ENCODE peak calls at places on chromosome 13, in four cellular contexts. One of them, this sample, is unnamed.
A peak's percentile ranks its signal among the peaks of the same experiment; 100 is the strongest.

GRCh38 chr13:28047784-28048388 is 52.5 kb downstream of the FLT3 start:
- DNase-seq in NCI-H1694: no peak
- DNase-seq in activated CD4-positive, alpha-beta T cell treated with anti-CD3 and anti-CD28 coated beads, Interleukin-2, amount 50 U/mL, for 24 hours: no peak
- DNase-seq in GF-D8: no peak
- DNase-seq in this sample: peak; percentile 77

GRCh38 chr13:75505327-75505726 is 23.4 kb upstream of the TBC1D4 start:
- DNase-seq in GF-D8: peak; percentile 99
- DNase-seq in NCI-H1694: no peak
- DNase-seq in activated CD4-positive, alpha-beta T cell treated with anti-CD3 and anti-CD28 coated beads, Interleukin-2, amount 50 U/mL, for 24 hours: no peak
- DNase-seq in this sample: peak; percentile 92

GRCh38 chr13:95714142-95714832 is 37.3 kb downstream of the DNAJC3 start:
- DNase-seq in activated CD4-positive, alpha-beta T cell treated with anti-CD3 and anti-CD28 coated beads, Interleukin-2, amount 50 U/mL, for 24 hours: no peak
- DNase-seq in GF-D8: peak; percentile 51
- DNase-seq in NCI-H1694: no peak
- DNase-seq in this sample: no peak

GRCh38 chr13:100363351-100363750 is 225.2 kb downstream of the GGACT start:
- DNase-seq in NCI-H1694: no peak
- DNase-seq in GF-D8: no peak
- DNase-seq in activated CD4-positive, alpha-beta T cell treated with anti-CD3 and anti-CD28 coated beads, Interleukin-2, amount 50 U/mL, for 24 hours: no peak
- DNase-seq in this sample: no peak

GRCh38 chr13:38960175-38960574 is 30.5 kb downstream of the STOML3 start:
- DNase-seq in GF-D8: no peak
- DNase-seq in activated CD4-positive, alpha-beta T cell treated with anti-CD3 and anti-CD28 coated beads, Interleukin-2, amount 50 U/mL, for 24 hours: no peak
- DNase-seq in NCI-H1694: no peak
- DNase-seq in this sample: no peak

GRCh38 chr13:23348270-23349126 is 85.0 kb downstream of the SACS start:
- DNase-seq in NCI-H1694: no peak
- DNase-seq in GF-D8: no peak
- DNase-seq in activated CD4-positive, alpha-beta T cell treated with anti-CD3 and anti-CD28 coated beads, Interleukin-2, amount 50 U/mL, for 24 hours: no peak
- DNase-seq in this sample: no peak

GRCh38 chr13:98022210-98022609 is 68.7 kb downstream of the IPO5 start:
- DNase-seq in activated CD4-positive, alpha-beta T cell treated with anti-CD3 and anti-CD28 coated beads, Interleukin-2, amount 50 U/mL, for 24 hours: no peak
- DNase-seq in NCI-H1694: no peak
- DNase-seq in GF-D8: no peak
- DNase-seq in this sample: no peak

GRCh38 chr13:31807090-31807541 is 67.8 kb downstream of the RXFP2 start:
- DNase-seq in activated CD4-positive, alpha-beta T cell treated with anti-CD3 and anti-CD28 coated beads, Interleukin-2, amount 50 U/mL, for 24 hours: no peak
- DNase-seq in NCI-H1694: no peak
- DNase-seq in GF-D8: peak; percentile 91
- DNase-seq in this sample: peak; percentile 26

GRCh38 chr13:39224841-39225240 is 186.6 kb downstream of the NHLRC3 start:
- DNase-seq in GF-D8: no peak
- DNase-seq in NCI-H1694: no peak
- DNase-seq in activated CD4-positive, alpha-beta T cell treated with anti-CD3 and anti-CD28 coated beads, Interleukin-2, amount 50 U/mL, for 24 hours: no peak
- DNase-seq in this sample: no peak

GRCh38 chr13:34334984-34335661 is 517.2 kb downstream of the RFC3 start:
- DNase-seq in GF-D8: no peak
- DNase-seq in NCI-H1694: no peak
- DNase-seq in activated CD4-positive, alpha-beta T cell treated with anti-CD3 and anti-CD28 coated beads, Interleukin-2, amount 50 U/mL, for 24 hours: no peak
- DNase-seq in this sample: no peak

GRCh38 chr13:100789481-100789880 is 114.9 kb upstream of the TMTC4 start:
- DNase-seq in NCI-H1694: peak; percentile 31
- DNase-seq in activated CD4-positive, alpha-beta T cell treated with anti-CD3 and anti-CD28 coated beads, Interleukin-2, amount 50 U/mL, for 24 hours: no peak
- DNase-seq in GF-D8: no peak
- DNase-seq in this sample: no peak

GRCh38 chr13:51315658-51316057 is 23.8 kb upstream of the SERPINE3 start:
- DNase-seq in GF-D8: no peak
- DNase-seq in activated CD4-positive, alpha-beta T cell treated with anti-CD3 and anti-CD28 coated beads, Interleukin-2, amount 50 U/mL, for 24 hours: no peak
- DNase-seq in NCI-H1694: peak; percentile 33
- DNase-seq in this sample: no peak

This sample was measured in KBM-7.